ENCODE peak calls at places on chromosome 5, in four cellular contexts. One of them, this sample, is unnamed.

GRCh38 chr5:109062669-109063068 is 315.0 kb downstream of the FER start:
- DNase-seq in HepG2: no peak
- DNase-seq in K562: no peak
- DNase-seq in GM12878: no peak
- DNase-seq in this sample: no peak

GRCh38 chr5:81657386-81657785 is 93.5 kb downstream of the SSBP2 start:
- DNase-seq in HepG2: no peak
- DNase-seq in K562: no peak
- DNase-seq in GM12878: no peak
- DNase-seq in this sample: peak

GRCh38 chr5:128155793-128156192 is 72.2 kb downstream of the SLC12A2 start:
- DNase-seq in HepG2: no peak
- DNase-seq in K562: no peak
- DNase-seq in GM12878: no peak
- DNase-seq in this sample: no peak

GRCh38 chr5:159552751-159553150 is 222.5 kb upstream of the IL12B start:
- DNase-seq in HepG2: no peak
- DNase-seq in K562: no peak
- DNase-seq in GM12878: no peak
- DNase-seq in this sample: no peak

GRCh38 chr5:168015506-168015905 is 275.9 kb upstream of the WWC1 start:
- DNase-seq in HepG2: no peak
- DNase-seq in K562: no peak
- DNase-seq in GM12878: no peak
- DNase-seq in this sample: no peak

GRCh38 chr5:30446456-30446855 is 747.0 kb upstream of the CDH6 start:
- DNase-seq in HepG2: no peak
- DNase-seq in K562: no peak
- DNase-seq in GM12878: no peak
- DNase-seq in this sample: no peak

GRCh38 chr5:1555011-1555807 is 31.4 kb upstream of the LPCAT1 start:
- DNase-seq in HepG2: peak
- DNase-seq in K562: peak
- DNase-seq in GM12878: no peak
- DNase-seq in this sample: peak

GRCh38 chr5:14032944-14033343 is 88.5 kb upstream of the DNAH5 start:
- DNase-seq in HepG2: no peak
- DNase-seq in K562: no peak
- DNase-seq in GM12878: no peak
- DNase-seq in this sample: no peak

GRCh38 chr5:158267228-158267627 is 408.3 kb upstream of the CLINT1 start:
- DNase-seq in HepG2: no peak
- DNase-seq in K562: no peak
- DNase-seq in GM12878: no peak
- DNase-seq in this sample: no peak
- TF ChIP-seq FOXK2 in HepG2: no peak
- TF ChIP-seq FOXK2 in K562: no peak
- TF ChIP-seq FOXK2 in GM12878: no peak
- TF ChIP-seq FOXK2 in this sample: no peak

DNA sequence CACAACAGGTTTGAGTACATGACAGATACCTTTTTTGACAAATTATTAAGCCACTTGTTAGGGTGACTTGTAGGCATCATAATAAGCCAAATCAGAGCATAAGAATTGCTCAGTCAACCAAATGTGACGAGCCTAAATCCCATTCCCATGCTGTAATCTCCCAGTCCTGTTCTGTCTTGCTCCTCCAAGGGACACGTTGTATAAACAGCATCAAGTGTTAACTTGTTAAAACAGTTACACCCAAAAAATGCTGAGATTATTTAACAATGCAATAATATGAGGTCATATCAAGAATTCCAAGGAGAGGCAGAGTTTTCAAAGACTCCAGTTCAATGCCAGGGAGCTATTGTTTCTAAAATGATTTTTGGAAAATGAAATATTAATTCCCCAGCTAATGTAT is 76.2 kb downstream of the SH3TC2 start:
- DNase-seq in HepG2: no peak
- DNase-seq in K562: no peak
- DNase-seq in GM12878: no peak
- DNase-seq in this sample: no peak
- TF ChIP-seq FOXK2 in HepG2: no peak
- TF ChIP-seq FOXK2 in K562: no peak
- TF ChIP-seq FOXK2 in GM12878: no peak
- TF ChIP-seq FOXK2 in this sample: no peak

GRCh38 chr5:31464081-31464480 is 67.8 kb downstream of the DROSHA start:
- DNase-seq in HepG2: no peak
- DNase-seq in K562: no peak
- DNase-seq in GM12878: no peak
- DNase-seq in this sample: no peak

GRCh38 chr5:31463341-31463740 is 68.6 kb downstream of the DROSHA start:
- DNase-seq in HepG2: no peak
- DNase-seq in K562: no peak
- DNase-seq in GM12878: no peak
- DNase-seq in this sample: no peak

GRCh38 chr5:31465282-31465681 is 66.6 kb downstream of the DROSHA start:
- DNase-seq in HepG2: no peak
- DNase-seq in K562: no peak
- DNase-seq in GM12878: no peak
- DNase-seq in this sample: no peak

GRCh38 chr5:31455172-31455571 is 76.7 kb downstream of the DROSHA start:
- DNase-seq in HepG2: no peak
- DNase-seq in K562: no peak
- DNase-seq in GM12878: no peak
- DNase-seq in this sample: no peak

GRCh38 chr5:31459594-31459993 is 72.3 kb downstream of the DROSHA start:
- DNase-seq in HepG2: no peak
- DNase-seq in K562: no peak
- DNase-seq in GM12878: no peak
- DNase-seq in this sample: no peak
- TF ChIP-seq FOXK2 in HepG2: no peak
- TF ChIP-seq FOXK2 in K562: no peak
- TF ChIP-seq FOXK2 in GM12878: no peak
- TF ChIP-seq FOXK2 in this sample: no peak

GRCh38 chr5:36796171-36796570 is 80.4 kb upstream of the NIPBL start:
- DNase-seq in HepG2: no peak
- DNase-seq in K562: no peak
- DNase-seq in GM12878: no peak
- DNase-seq in this sample: no peak
- TF ChIP-seq FOXK2 in HepG2: no peak
- TF ChIP-seq FOXK2 in K562: no peak
- TF ChIP-seq FOXK2 in GM12878: no peak
- TF ChIP-seq FOXK2 in this sample: no peak

GRCh38 chr5:84830265-84830664 is 445.6 kb upstream of the EDIL3 start:
- DNase-seq in HepG2: no peak
- DNase-seq in K562: no peak
- DNase-seq in GM12878: no peak
- DNase-seq in this sample: no peak
- TF ChIP-seq FOXK2 in HepG2: no peak
- TF ChIP-seq FOXK2 in K562: no peak
- TF ChIP-seq FOXK2 in GM12878: no peak
- TF ChIP-seq FOXK2 in this sample: no peak

GRCh38 chr5:77973253-77973609 is 197.1 kb upstream of the TBCA start:
- DNase-seq in HepG2: no peak
- DNase-seq in K562: no peak
- DNase-seq in GM12878: no peak
- DNase-seq in this sample: no peak

GRCh38 chr5:77970891-77971290 is 194.8 kb upstream of the TBCA start:
- DNase-seq in HepG2: no peak
- DNase-seq in K562: no peak
- DNase-seq in GM12878: no peak
- DNase-seq in this sample: no peak

GRCh38 chr5:77974576-77974975 is 198.4 kb upstream of the TBCA start:
- DNase-seq in HepG2: no peak
- DNase-seq in K562: no peak
- DNase-seq in GM12878: no peak
- DNase-seq in this sample: no peak

GRCh38 chr5:77971965-77972544 is 195.9 kb upstream of the TBCA start:
- DNase-seq in HepG2: no peak
- DNase-seq in K562: no peak
- DNase-seq in GM12878: no peak
- DNase-seq in this sample: no peak

DNA sequence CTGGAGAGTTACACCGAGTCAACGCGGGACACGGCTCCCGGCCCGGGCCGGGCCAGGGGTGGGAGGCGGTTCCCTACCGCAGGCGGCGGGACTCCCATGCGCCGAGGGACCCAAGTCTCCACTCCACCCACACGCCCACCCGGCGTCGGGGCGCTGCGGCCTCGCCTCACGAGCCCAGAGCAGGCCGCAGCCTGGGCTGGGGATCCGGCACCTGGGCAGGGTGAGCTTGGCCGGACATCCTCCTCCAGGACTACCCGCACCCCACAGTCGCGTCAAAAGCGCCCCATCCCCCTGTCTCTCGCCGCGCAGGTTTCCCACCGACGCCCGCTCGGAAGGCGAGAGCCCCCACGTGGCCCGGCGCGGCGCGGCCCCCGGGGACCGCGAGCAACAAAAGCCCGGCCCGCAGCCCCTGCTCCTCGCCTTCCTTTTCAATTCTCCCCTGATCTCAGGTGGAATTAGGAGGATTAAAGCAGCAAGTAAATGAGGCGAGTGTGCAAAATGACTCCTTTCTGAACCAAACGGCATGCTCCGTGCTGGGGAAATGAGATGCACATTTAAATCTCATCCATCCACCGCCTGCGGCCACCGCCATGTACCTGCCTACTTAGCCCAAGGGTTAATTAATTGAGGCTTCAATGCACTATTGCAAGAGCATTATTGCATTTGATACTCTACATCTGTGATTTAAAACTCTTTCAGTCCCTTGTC is 196.6 kb upstream of the TBCA start:
- DNase-seq in HepG2: no peak
- DNase-seq in K562: no peak
- DNase-seq in GM12878: no peak
- DNase-seq in this sample: no peak
- TF ChIP-seq FOXK2 in HepG2: no peak
- TF ChIP-seq FOXK2 in K562: no peak
- TF ChIP-seq FOXK2 in GM12878: no peak
- TF ChIP-seq FOXK2 in this sample: no peak

DNA sequence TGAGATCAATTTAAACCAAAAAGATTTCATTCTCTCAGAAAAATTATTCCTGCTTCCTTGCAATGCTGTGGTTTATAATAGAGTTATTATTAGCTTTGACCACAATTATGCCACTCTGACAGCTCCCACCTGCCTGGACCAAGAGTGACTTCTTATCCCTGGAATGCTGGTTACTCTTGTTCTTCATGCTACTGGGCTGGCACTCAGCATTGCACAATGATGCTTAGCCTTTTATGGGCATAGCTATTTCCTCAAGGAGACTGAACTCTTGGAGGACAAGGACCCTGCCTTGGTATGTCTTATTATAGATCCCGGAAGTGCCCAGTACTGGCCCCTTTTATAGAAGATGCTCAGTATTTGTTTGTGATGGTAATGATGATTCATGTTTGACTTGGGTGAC is 183.6 kb downstream of the SNX18 start:
- DNase-seq in HepG2: no peak
- DNase-seq in K562: no peak
- DNase-seq in GM12878: no peak
- DNase-seq in this sample: no peak
- TF ChIP-seq FOXK2 in HepG2: no peak
- TF ChIP-seq FOXK2 in K562: no peak
- TF ChIP-seq FOXK2 in GM12878: no peak
- TF ChIP-seq FOXK2 in this sample: no peak

DNA sequence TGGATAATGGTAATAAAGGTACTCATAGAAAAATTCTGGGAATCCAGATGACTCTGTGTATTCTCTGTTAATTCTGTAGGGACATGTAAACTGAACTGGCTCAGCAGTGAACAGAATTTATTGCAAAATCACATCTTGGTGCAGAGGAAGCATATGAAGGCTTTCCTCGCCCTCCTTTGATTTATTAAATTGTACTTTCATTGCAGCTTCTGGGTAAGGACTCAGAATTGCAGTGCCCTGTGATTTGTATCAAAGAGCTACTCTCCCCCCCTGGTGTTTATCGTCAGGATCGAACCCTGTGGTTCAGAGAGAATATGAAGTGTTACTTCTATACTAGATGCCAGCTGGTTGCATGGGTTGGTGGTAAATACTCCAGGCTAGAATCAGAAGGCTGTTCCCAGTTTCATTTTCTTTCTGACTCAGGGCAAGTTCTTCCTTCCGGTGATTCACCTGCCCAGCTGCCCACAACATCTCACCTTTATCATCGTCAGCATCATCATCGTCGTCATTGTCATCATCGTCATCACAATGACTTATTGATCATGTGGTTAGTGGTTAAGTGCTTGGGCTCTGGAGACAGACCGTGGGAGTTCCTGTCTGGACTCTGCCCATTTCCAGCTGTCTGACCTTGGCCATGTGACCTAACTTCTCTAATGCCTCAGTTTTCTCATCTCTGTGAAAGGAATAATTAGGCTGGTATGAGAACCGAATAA is 238.8 kb downstream of the ARHGAP26 start:
- DNase-seq in HepG2: no peak
- DNase-seq in K562: no peak
- DNase-seq in GM12878: peak
- DNase-seq in this sample: no peak
- TF ChIP-seq FOXK2 in HepG2: no peak
- TF ChIP-seq FOXK2 in K562: no peak
- TF ChIP-seq FOXK2 in GM12878: no peak
- TF ChIP-seq FOXK2 in this sample: no peak

DNA sequence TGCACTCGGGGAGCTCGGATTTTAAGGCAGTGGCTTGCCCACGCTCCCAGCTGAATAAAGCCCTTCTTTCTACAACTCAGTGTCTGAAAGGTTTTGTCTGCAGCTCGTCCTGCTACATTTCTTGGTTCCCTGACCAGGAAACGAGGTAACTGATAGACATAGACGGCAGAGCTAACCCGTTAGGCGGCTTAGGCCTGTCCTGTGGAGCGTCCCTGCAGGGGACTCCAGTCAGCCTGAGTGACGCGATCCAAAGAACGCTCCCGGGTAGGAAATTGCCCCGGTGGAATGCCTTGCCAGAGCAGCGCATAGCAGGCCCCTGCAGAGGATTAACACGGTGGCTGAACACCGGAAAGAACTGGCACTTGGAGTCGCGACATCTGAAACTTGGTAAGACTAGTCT is 1.8 kb upstream of the SELENOP start:
- DNase-seq in HepG2: peak
- DNase-seq in K562: no peak
- DNase-seq in GM12878: no peak
- DNase-seq in this sample: no peak
- TF ChIP-seq FOXK2 in HepG2: no peak
- TF ChIP-seq FOXK2 in K562: no peak
- TF ChIP-seq FOXK2 in GM12878: no peak
- TF ChIP-seq FOXK2 in this sample: no peak